ENCODE peak calls at places on chromosomes 7 and 10, in seven cellular contexts. J, G, F, O, M, S and V are unnamed samples.

GRCh38 chr10:64113796-64114195 is 592.6 kb downstream of the REEP3 start:
- DNase-seq in J (no peak), G (no peak), F (no peak), O (no peak), M (no peak), S (no peak), V (no peak)

GRCh38 chr10:128036746-128037542 is 89.3 kb downstream of the MKI67 start:
- DNase-seq in J (no peak), G (peak), F (peak), O (peak), M (no peak), S (peak), V (no peak)

GRCh38 chr7:80316811-80317210 is 182.2 kb downstream of the GNAI1 start:
- DNase-seq in J (no peak), G (no peak), F (no peak), O (no peak), M (no peak), S (no peak), V (no peak)

GRCh38 chr10:92832998-92833642 is 15.2 kb upstream of the EXOC6 start:
- DNase-seq in J (no peak), G (no peak), F (no peak), O (no peak), M (no peak), S (no peak), V (no peak)

GRCh38 chr7:131072505-131073091 is 255.1 kb upstream of the MKLN1 start:
- DNase-seq in J (no peak), G (peak), F (peak), O (peak), M (no peak), S (peak), V (no peak)

GRCh38 chr10:37488792-37489657 is 363.6 kb downstream of the ANKRD30A start:
- DNase-seq in J (no peak), G (peak), F (no peak), O (no peak), M (no peak), S (peak), V (no peak)

GRCh38 chr7:104963991-104964385 is 50.0 kb upstream of the KMT2E start:
- DNase-seq in J (no peak), G (peak), F (peak), O (peak), M (no peak), S (peak), V (no peak)

GRCh38 chr10:132351611-132352010 is 19.6 kb downstream of the LRRC27 start:
- DNase-seq in J (no peak), G (no peak), F (no peak), O (no peak), M (no peak), S (no peak), V (no peak)

GRCh38 chr7:151381333-151382078 is 28.3 kb downstream of the WDR86 start:
- DNase-seq in J (no peak), G (no peak), F (no peak), O (no peak), M (peak), S (no peak), V (no peak)

GRCh38 chr7:75869776-75870379 is 9.0 kb upstream of the RHBDD2 start:
- DNase-seq in J (no peak), G (peak), F (no peak), O (no peak), M (no peak), S (peak), V (no peak)

GRCh38 chr10:101695404-101695732 is 398 bp upstream of the FBXW4 start:
- DNase-seq in J (no peak), G (peak), F (no peak), O (no peak), M (no peak), S (no peak), V (no peak)

GRCh38 chr10:60955957-60956425 is 12.0 kb upstream of the RHOBTB1 start:
- DNase-seq in J (no peak), G (peak), F (peak), O (peak), M (no peak), S (peak), V (no peak)

GRCh38 chr7:3027005-3027404 is 16.7 kb downstream of the CARD11 start:
- DNase-seq in J (no peak), G (no peak), F (no peak), O (no peak), M (peak), S (peak), V (peak)

GRCh38 chr10:79223346-79224048 is 123.8 kb upstream of the PPIF start:
- DNase-seq in J (no peak), G (peak), F (peak), O (peak), M (no peak), S (no peak), V (no peak)

GRCh38 chr10:101031796-101032636 is 982 bp downstream of the SFXN3 start:
- DNase-seq in J (peak), G (peak), F (peak), O (peak), M (peak), S (peak), V (peak)

GRCh38 chr10:96089116-96089515 is 41.0 kb upstream of the ZNF518A start:
- DNase-seq in J (no peak), G (no peak), F (no peak), O (no peak), M (no peak), S (no peak), V (no peak)

GRCh38 chr10:77563638-77564270 is 73.9 kb downstream of the KCNMA1 start:
- DNase-seq in J (no peak), G (no peak), F (no peak), O (no peak), M (no peak), S (peak), V (no peak)

GRCh38 chr7:135117096-135117495 is 30.8 kb upstream of the TMEM140 start:
- DNase-seq in J (no peak), G (no peak), F (no peak), O (no peak), M (no peak), S (no peak), V (no peak)